ENCODE peak calls at places on chromosomes 16 and 17, in eight cellular contexts. Q is stomach, C is uterus, P is prostate gland, X is sigmoid colon, Y is lower leg skin, R is heart left ventricle, W is IMR-90. G is an unnamed sample.

GRCh38 chr16:84885024-84885910 is 65.5 kb downstream of the CRISPLD2 start:
- DNase-seq in Q (no peak), C (no peak), P (peak), X (no peak), Y (no peak), R (peak), W (no peak), G (no peak)

GRCh38 chr16:70800306-70800705 is 652 bp downstream of the VAC14 start:
- DNase-seq in Q (no peak), C (no peak), P (no peak), X (no peak), Y (no peak), R (no peak), W (no peak), G (peak)

GRCh38 chr17:10198509-10199249 is at the start of gene GAS7:
- DNase-seq in Q (peak), C (peak), P (peak), X (peak), Y (no peak), R (peak), W (peak), G (no peak)

GRCh38 chr17:68455756-68456528 is 1.4 kb downstream of the WIPI1 start:
- DNase-seq in Q (peak), C (peak), P (peak), X (no peak), Y (no peak), R (no peak), W (peak), G (peak)

GRCh38 chr16:28192811-28193529 is 18.8 kb downstream of the XPO6 start:
- DNase-seq in Q (peak), C (no peak), P (no peak), X (no peak), Y (no peak), R (no peak), W (no peak), G (no peak)

GRCh38 chr16:11742041-11742535 is 569 bp downstream of the TXNDC11 start:
- DNase-seq in Q (peak), C (peak), P (no peak), X (peak), Y (peak), R (peak), W (no peak), G (peak)

GRCh38 chr17:61405047-61405685 is 5.5 kb downstream of the TBX2 start:
- DNase-seq in Q (no peak), C (no peak), P (no peak), X (peak), Y (no peak), R (peak), W (peak), G (no peak)

GRCh38 chr16:57764006-57764340 is 28.4 kb downstream of the KATNB1 start:
- DNase-seq in Q (no peak), C (no peak), P (no peak), X (no peak), Y (no peak), R (peak), W (no peak), G (no peak)

GRCh38 chr17:28963841-28964240 is 12.5 kb upstream of the PHF12 start:
- DNase-seq in Q (no peak), C (no peak), P (no peak), X (peak), Y (no peak), R (no peak), W (no peak), G (no peak)

GRCh38 chr17:75315541-75316243 is 26.5 kb upstream of the SLC25A19 start:
- DNase-seq in Q (no peak), C (no peak), P (no peak), X (no peak), Y (no peak), R (no peak), W (peak), G (peak)

GRCh38 chr17:67496286-67496685 is 119.2 kb downstream of the PITPNC1 start:
- DNase-seq in Q (no peak), C (no peak), P (no peak), X (no peak), Y (no peak), R (no peak), W (peak), G (no peak)

GRCh38 chr16:1964046-1964505 is 550 bp downstream of the RPS2 start:
- DNase-seq in Q (no peak), C (no peak), P (no peak), X (no peak), Y (no peak), R (peak), W (no peak), G (no peak)

GRCh38 chr17:79549111-79549915 is 61.5 kb downstream of the RBFOX3 start:
- DNase-seq in Q (no peak), C (no peak), P (no peak), X (peak), Y (no peak), R (no peak), W (no peak), G (no peak)

GRCh38 chr16:83552193-83552592 is 255.6 kb upstream of the HSBP1 start:
- DNase-seq in Q (no peak), C (no peak), P (no peak), X (no peak), Y (no peak), R (no peak), W (peak), G (peak)

GRCh38 chr17:80891096-80892018 is 100.3 kb upstream of the CHMP6 start:
- DNase-seq in Q (peak), C (no peak), P (no peak), X (peak), Y (peak), R (peak), W (peak), G (peak)

GRCh38 chr17:60391419-60392041 is 403 bp downstream of the USP32 start:
- DNase-seq in Q (no peak), C (no peak), P (no peak), X (no peak), Y (no peak), R (no peak), W (no peak), G (no peak)
- TF ChIP-seq POLR2A in Q (no peak), C (no peak), P (no peak), X (no peak), Y (no peak), R (no peak), W (no peak), G (no peak)

DNA sequence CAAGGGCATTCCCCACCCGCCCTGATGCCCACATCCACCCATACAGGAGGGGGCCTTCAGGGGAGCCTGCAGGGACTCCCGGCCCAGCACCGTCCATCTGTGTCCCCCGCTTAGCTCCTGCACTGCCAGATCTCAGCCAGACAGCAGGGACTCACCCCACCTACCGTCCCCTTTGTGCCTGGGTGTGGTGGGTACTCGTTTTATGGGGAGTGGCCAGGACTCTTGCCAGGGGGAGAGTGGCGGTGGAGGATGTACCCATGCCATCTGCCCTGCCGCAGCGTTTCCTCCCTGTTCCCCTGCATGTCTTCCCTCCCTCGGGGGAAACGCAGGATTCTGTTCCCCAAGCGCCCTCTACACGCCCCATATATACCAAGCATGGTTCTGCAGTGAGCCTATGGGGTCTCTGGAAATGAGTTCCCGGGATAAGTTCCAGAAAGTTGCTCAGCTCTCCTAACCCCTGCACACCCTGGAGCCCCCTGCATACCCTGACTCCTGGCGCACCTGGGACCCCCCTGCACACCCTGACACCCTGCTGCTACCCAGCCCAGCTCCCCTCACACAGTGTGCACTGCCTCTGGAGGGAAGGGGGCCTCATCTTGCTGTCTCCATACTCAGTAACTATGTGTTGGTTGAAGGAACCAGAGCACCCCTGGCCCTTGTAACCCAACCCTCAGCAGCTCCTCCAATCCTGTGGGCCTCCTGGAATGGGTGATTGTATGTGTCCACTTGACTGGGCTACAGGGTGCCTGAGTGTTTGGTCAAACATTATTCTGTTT is 4.2 kb upstream of the MAFG start:
- DNase-seq in Q (no peak), C (no peak), P (no peak), X (no peak), Y (no peak), R (no peak), W (no peak), G (no peak)
- TF ChIP-seq POLR2A in Q (no peak), C (no peak), P (no peak), X (no peak), Y (no peak), R (no peak), W (no peak), G (no peak)

GRCh38 chr17:1471931-1472727 is 16.1 kb upstream of the CRK start:
- DNase-seq in Q (no peak), C (no peak), P (no peak), X (no peak), Y (no peak), R (no peak), W (no peak), G (no peak)
- TF ChIP-seq POLR2A in Q (no peak), C (no peak), P (no peak), X (no peak), Y (no peak), R (no peak), W (no peak), G (no peak)

GRCh38 chr17:3659541-3660111 is 8.8 kb downstream of the TAX1BP3 start:
- DNase-seq in Q (peak), C (peak), P (peak), X (peak), Y (peak), R (peak), W (peak), G (peak)
- TF ChIP-seq POLR2A in Q (no peak), C (no peak), P (peak), X (no peak), Y (no peak), R (no peak), W (no peak), G (no peak)

GRCh38 chr17:63774141-63774981 is at the start of gene DDX42:
- DNase-seq in Q (peak), C (peak), P (peak), X (peak), Y (peak), R (peak), W (peak), G (peak)
- TF ChIP-seq POLR2A in Q (no peak), C (no peak), P (peak), X (peak), Y (no peak), R (no peak), W (no peak), G (peak)

DNA sequence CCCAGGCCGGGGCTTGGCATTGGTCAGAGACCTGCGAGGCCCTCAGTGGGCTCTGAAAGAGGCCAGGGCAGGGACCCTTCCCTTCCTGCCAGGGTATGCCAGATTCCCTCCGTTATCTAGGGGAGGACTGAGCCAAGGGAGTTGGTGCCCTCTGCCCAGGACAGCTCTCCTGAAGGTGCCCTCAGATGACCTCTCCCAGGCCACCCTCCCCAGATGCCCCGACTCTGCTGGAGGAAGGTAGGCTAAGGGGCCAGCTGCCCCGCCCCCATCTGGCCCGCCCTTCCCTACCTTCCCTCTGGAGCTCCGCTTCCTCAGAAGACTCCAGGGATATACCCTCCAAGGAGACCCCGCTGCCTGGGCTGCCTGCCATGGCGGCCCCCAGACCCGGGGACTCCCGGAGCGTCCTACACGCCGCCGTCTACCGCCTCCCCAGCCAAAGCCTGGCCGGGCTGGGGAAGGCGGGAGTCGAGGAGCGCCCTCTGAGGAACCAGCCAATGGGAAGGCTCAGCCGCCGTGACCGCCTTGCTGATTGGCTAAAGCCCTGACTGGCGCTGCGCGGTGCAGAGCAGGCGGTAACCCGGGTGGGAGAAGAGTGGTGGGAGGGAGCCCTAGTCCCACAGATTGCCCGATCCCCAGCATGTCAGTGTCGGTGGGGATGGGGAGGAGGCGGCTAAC is 7.0 kb downstream of the MPP2 start:
- DNase-seq in Q (peak), C (peak), P (peak), X (peak), Y (peak), R (peak), W (peak), G (peak)
- TF ChIP-seq POLR2A in Q (no peak), C (no peak), P (no peak), X (no peak), Y (no peak), R (no peak), W (no peak), G (no peak)

G was measured in H54.